ENCODE peak calls at places on chromosomes 6 and 20, in nine cellular contexts. F is myocyte; M is RPMI7951; H is activated T-helper 1 cell treated with anti-CD3 and anti-CD28 coated beads, Interleukin-12 subunit alpha, Interleukin-12 subunit beta, Interleukin-2, Interleukin-4 antibody, amounts not matched to agents 30 ng/mL and 10 ng/mL and 1 ng/mL, durations not matched to agents 14 hours and 24 hours and 36 hours; X is HCEC 1CT; U is fibroblast of mammary gland; G is COR-L47; O is AG08396; W is T47D. R is an unnamed sample.

GRCh38 chr20:36808317-36809257 is 35.0 kb upstream of the DSN1 start:
- DNase-seq in M (peak), G (peak), F (peak), U (peak), O (peak), X (peak), W (peak), H (peak), R (peak)

GRCh38 chr20:59010995-59011873 is 4.2 kb upstream of the CTSZ start:
- DNase-seq in G (no peak), F (peak), U (peak), H (no peak), X (peak), O (peak), W (peak), M (peak), R (no peak)

GRCh38 chr6:23180504-23181293 is 611.3 kb downstream of the HDGFL1 start:
- DNase-seq in W (no peak), F (peak), G (peak), O (peak), H (no peak), U (peak), M (peak), X (peak), R (no peak)

GRCh38 chr6:16239798-16240123 is 1.4 kb downstream of the GMPR start:
- DNase-seq in O (peak), G (no peak), H (no peak), W (no peak), U (peak), M (no peak), X (no peak), F (no peak), R (no peak)

GRCh38 chr6:126437225-126437624 is 97.3 kb downstream of the CENPW start:
- DNase-seq in O (no peak), X (no peak), F (no peak), G (no peak), U (no peak), M (no peak), W (no peak), H (no peak), R (no peak)

GRCh38 chr6:47414517-47415167 is 62.9 kb upstream of the CD2AP start:
- DNase-seq in F (peak), G (no peak), W (peak), X (peak), H (peak), M (peak), U (peak), O (peak), R (no peak)

GRCh38 chr20:14860410-14860814 is 523.0 kb upstream of the FLRT3 start:
- DNase-seq in U (no peak), W (no peak), F (no peak), H (no peak), O (no peak), X (no peak), M (no peak), G (peak), R (no peak)

GRCh38 chr6:168050861-168051586 is 28.0 kb downstream of the FRMD1 start:
- DNase-seq in H (no peak), O (no peak), U (peak), M (no peak), F (no peak), W (no peak), X (no peak), G (no peak), R (no peak)

GRCh38 chr6:85660181-85660611 is 17.5 kb upstream of the SYNCRIP start:
- DNase-seq in X (peak), F (peak), O (peak), H (no peak), U (peak), M (peak), G (no peak), W (no peak), R (no peak)

GRCh38 chr6:170034294-170034693 is 256.6 kb downstream of the DLL1 start:
- DNase-seq in G (no peak), W (no peak), M (no peak), X (no peak), U (no peak), H (no peak), O (no peak), F (no peak), R (no peak)

GRCh38 chr20:43840382-43841070 is 74.1 kb upstream of the TOX2 start:
- DNase-seq in X (peak), U (peak), O (peak), F (peak), H (peak), W (peak), M (peak), G (no peak), R (no peak)

GRCh38 chr6:137709424-137710281 is 157.4 kb upstream of the TNFAIP3 start:
- DNase-seq in F (no peak), H (no peak), M (no peak), W (no peak), O (no peak), U (peak), X (peak), G (no peak), R (no peak)

GRCh38 chr6:68757821-68758220 is 122.7 kb downstream of the ADGRB3 start:
- DNase-seq in U (no peak), X (no peak), M (no peak), F (no peak), G (no peak), O (no peak), H (no peak), W (no peak), R (no peak)

GRCh38 chr6:17397764-17398194 is 4.4 kb downstream of the CAP2 start:
- DNase-seq in X (no peak), W (no peak), G (no peak), O (no peak), M (peak), U (peak), F (no peak), H (no peak), R (no peak)

GRCh38 chr6:167214216-167214615 is 56.4 kb upstream of the GPR31 start:
- DNase-seq in X (no peak), W (no peak), U (no peak), G (no peak), O (no peak), F (no peak), H (no peak), M (no peak), R (no peak)

GRCh38 chr6:10511477-10511876 is 9.7 kb upstream of the GCNT2 start:
- DNase-seq in G (no peak), M (no peak), W (peak), U (no peak), O (no peak), H (no peak), X (no peak), F (peak), R (no peak)

GRCh38 chr20:36606171-36607116 is 865 bp downstream of the RAB5IF start:
- DNase-seq in F (no peak), U (peak), O (no peak), X (no peak), H (no peak), G (no peak), W (peak), M (peak), R (no peak)

GRCh38 chr6:46756469-46757205 is 9.9 kb downstream of the ANKRD66 start:
- DNase-seq in H (no peak), O (no peak), U (peak), X (no peak), F (peak), G (no peak), M (no peak), W (no peak), R (no peak)

GRCh38 chr6:137218473-137218916 is 690 bp downstream of the IFNGR1 start:
- DNase-seq in U (peak), F (peak), O (peak), W (peak), M (peak), H (peak), G (no peak), X (peak), R (peak)

GRCh38 chr6:113995632-113996031 is 24.7 kb upstream of the HDAC2 start:
- DNase-seq in U (peak), O (peak), G (no peak), X (peak), W (peak), M (peak), H (no peak), F (peak), R (no peak)

GRCh38 chr20:40984496-40984895 is 44.1 kb upstream of the TOP1 start:
- DNase-seq in O (no peak), H (no peak), F (peak), W (no peak), M (no peak), X (no peak), U (no peak), G (no peak), R (no peak)

GRCh38 chr20:49306903-49307336 is 29.1 kb upstream of the ZNFX1 start:
- DNase-seq in U (no peak), H (no peak), X (no peak), W (peak), F (no peak), G (peak), M (no peak), O (no peak), R (no peak)

GRCh38 chr6:137451926-137452325 is 42.3 kb downstream of the OLIG3 start:
- DNase-seq in H (no peak), O (peak), F (peak), U (peak), M (no peak), W (no peak), G (no peak), X (peak), R (no peak)

GRCh38 chr6:21597706-21598273 is 4.2 kb downstream of the SOX4 start:
- DNase-seq in F (peak), X (peak), U (peak), O (peak), W (peak), M (peak), G (no peak), H (no peak), R (no peak)

GRCh38 chr20:51610761-51611624 is 68.5 kb upstream of the NFATC2 start:
- DNase-seq in H (no peak), X (no peak), G (no peak), W (no peak), F (peak), U (no peak), O (no peak), M (no peak), R (no peak)

GRCh38 chr6:161943561-161943960 is 669.7 kb upstream of the AGPAT4 start:
- DNase-seq in G (no peak), O (no peak), X (no peak), H (no peak), U (no peak), M (no peak), W (no peak), F (no peak), R (no peak)

GRCh38 chr6:56547687-56548086 is 95.0 kb downstream of the DST start:
- DNase-seq in X (no peak), U (no peak), H (no peak), W (no peak), M (no peak), G (no peak), F (no peak), O (no peak), R (no peak)

GRCh38 chr6:141463237-141463977 is 669.3 kb upstream of the GJE1 start:
- DNase-seq in F (peak), W (no peak), H (no peak), G (no peak), O (peak), M (peak), U (peak), X (peak), R (no peak)

GRCh38 chr6:53866231-53866630 is 71.4 kb downstream of the LRRC1 start:
- DNase-seq in M (no peak), W (no peak), U (no peak), F (no peak), O (no peak), H (no peak), X (no peak), G (peak), R (no peak)

GRCh38 chr20:20864346-20865096 is 152.1 kb upstream of the RALGAPA2 start:
- DNase-seq in O (no peak), U (peak), X (peak), F (peak), W (peak), G (peak), M (peak), H (no peak), R (no peak)